ENCODE peak calls at places on chromosome 14, in seven cellular contexts. S is GM12891, U is GM12878, N is SK-N-SH, I is H1, F is K562, A is HepG2. E is an unnamed sample.

GRCh38 chr14:74302160-74302628 is 540 bp downstream of the ABCD4 start:
- DNase-seq in S (peak; percentile 42), U (peak; percentile 25), N (peak; percentile 67), I (no peak), F (peak; percentile 39), A (peak; percentile 58), E (no peak)

GRCh38 chr14:72774894-72775620 is 118.8 kb downstream of the DPF3 start:
- DNase-seq in S (no peak), U (no peak), N (no peak), I (no peak), F (no peak), A (no peak), E (no peak)

GRCh38 chr14:22837059-22837749 is 819 bp downstream of the MMP14 start:
- DNase-seq in S (no peak), U (no peak), N (peak; percentile 62), I (peak; percentile 74), F (peak; percentile 17), A (peak; percentile 68), E (no peak)

GRCh38 chr14:55277972-55278740 is 6.9 kb downstream of the FBXO34 start:
- DNase-seq in S (peak; percentile 14), U (no peak), N (no peak), I (no peak), F (no peak), A (no peak), E (peak; percentile 30)

GRCh38 chr14:71063351-71063750 is 156.1 kb downstream of the PCNX1 start:
- DNase-seq in S (no peak), U (no peak), N (no peak), I (no peak), F (no peak), A (no peak), E (no peak)

GRCh38 chr14:35818346-35819115 is 7.6 kb upstream of the BRMS1L start:
- DNase-seq in S (peak; percentile 14), U (no peak), N (peak; percentile 72), I (no peak), F (peak; percentile 9), A (peak; percentile 86), E (no peak)

GRCh38 chr14:82796081-82796480 is 1262.4 kb upstream of the SEL1L start:
- DNase-seq in S (no peak), U (no peak), N (no peak), I (no peak), F (no peak), A (no peak), E (no peak)

GRCh38 chr14:104284107-104284592 is 145.8 kb downstream of the KIF26A start:
- DNase-seq in S (no peak), U (no peak), N (peak; percentile 24), I (no peak), F (no peak), A (no peak), E (no peak)

GRCh38 chr14:55373784-55374725 is 37.6 kb downstream of the ATG14 start:
- DNase-seq in S (peak; percentile 15), U (peak; percentile 20), N (no peak), I (no peak), F (no peak), A (no peak), E (no peak)

GRCh38 chr14:52443506-52443905 is 108.8 kb downstream of the TXNDC16 start:
- DNase-seq in S (no peak), U (no peak), N (no peak), I (no peak), F (no peak), A (no peak), E (no peak)

GRCh38 chr14:36938678-36939077 is 233.7 kb downstream of the SLC25A21 start:
- DNase-seq in S (no peak), U (no peak), N (no peak), I (no peak), F (no peak), A (no peak), E (no peak)

GRCh38 chr14:23435540-23436326 is at the start of gene MYH7:
- DNase-seq in S (no peak), U (no peak), N (no peak), I (no peak), F (no peak), A (peak; percentile 94), E (no peak)

GRCh38 chr14:36517242-36518030 is 2.6 kb downstream of the NKX2-1 start:
- DNase-seq in S (no peak), U (no peak), N (peak; percentile 19), I (peak; percentile 66), F (no peak), A (no peak), E (no peak)

GRCh38 chr14:25833341-25834121 is 764.3 kb downstream of the NOVA1 start:
- DNase-seq in S (no peak), U (no peak), N (peak; percentile 3), I (peak; percentile 48), F (no peak), A (peak; percentile 46), E (no peak)

GRCh38 chr14:39050389-39050788 is 52.6 kb downstream of the SEC23A start:
- DNase-seq in S (no peak), U (no peak), N (no peak), I (no peak), F (no peak), A (no peak), E (no peak)

GRCh38 chr14:42269234-42269633 is 662.6 kb downstream of the LRFN5 start:
- DNase-seq in S (no peak), U (no peak), N (no peak), I (no peak), F (no peak), A (no peak), E (no peak)
- TF ChIP-seq TAF1 in S (no peak), U (no peak), N (no peak), I (no peak), F (no peak), A (no peak), E (no peak)

DNA sequence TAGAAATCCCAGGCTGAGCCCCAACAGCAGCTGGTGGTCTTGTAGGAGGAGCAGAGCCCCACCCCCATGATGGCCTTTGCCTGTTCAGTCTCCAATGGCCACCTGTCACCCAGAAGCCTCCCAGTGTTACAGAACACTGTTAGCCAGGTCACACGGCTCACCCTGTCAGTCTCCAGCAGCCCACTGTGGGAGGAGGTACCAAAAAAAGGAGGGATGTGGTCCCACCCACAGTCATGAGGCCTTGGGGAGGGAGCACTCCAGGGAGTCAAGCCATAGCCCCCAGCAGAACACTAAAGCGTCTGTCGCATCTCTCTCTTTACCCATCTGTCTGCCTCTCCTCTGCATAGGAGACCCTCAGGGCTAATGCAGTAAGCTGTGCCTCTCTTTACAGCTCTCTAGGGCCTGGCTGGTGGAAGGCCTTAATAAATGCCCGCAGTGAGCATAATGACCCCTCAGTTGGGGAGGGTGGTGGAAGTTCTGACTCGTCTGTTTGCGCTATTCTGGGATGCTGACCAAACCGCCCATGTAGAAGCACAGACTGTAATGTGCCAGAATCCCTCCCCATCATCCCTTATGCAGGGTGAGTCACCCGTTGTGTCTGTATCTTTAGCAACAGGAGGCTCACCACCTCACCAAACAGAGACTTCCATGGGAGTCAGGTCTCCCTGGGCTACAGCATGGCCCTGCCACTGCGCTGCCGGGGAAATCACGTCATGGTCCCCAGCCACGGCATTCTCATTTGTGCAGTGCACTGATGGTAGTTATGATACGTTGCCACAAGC is 14.6 kb downstream of the C14orf132 start:
- DNase-seq in S (no peak), U (no peak), N (peak; percentile 47), I (peak; percentile 35), F (no peak), A (no peak), E (no peak)
- TF ChIP-seq TAF1 in S (no peak), U (no peak), N (no peak), I (no peak), F (no peak), A (no peak), E (no peak)

GRCh38 chr14:91595736-91596135 is 85.6 kb upstream of the PPP4R3A start:
- DNase-seq in S (no peak), U (no peak), N (no peak), I (no peak), F (no peak), A (no peak), E (no peak)
- TF ChIP-seq TAF1 in S (no peak), U (no peak), N (no peak), I (no peak), F (no peak), A (no peak), E (no peak)

GRCh38 chr14:90567991-90568390 is 171.2 kb downstream of the CALM1 start:
- DNase-seq in S (no peak), U (no peak), N (no peak), I (no peak), F (no peak), A (no peak), E (no peak)
- TF ChIP-seq TAF1 in S (no peak), U (no peak), N (no peak), I (no peak), F (no peak), A (no peak), E (no peak)

DNA sequence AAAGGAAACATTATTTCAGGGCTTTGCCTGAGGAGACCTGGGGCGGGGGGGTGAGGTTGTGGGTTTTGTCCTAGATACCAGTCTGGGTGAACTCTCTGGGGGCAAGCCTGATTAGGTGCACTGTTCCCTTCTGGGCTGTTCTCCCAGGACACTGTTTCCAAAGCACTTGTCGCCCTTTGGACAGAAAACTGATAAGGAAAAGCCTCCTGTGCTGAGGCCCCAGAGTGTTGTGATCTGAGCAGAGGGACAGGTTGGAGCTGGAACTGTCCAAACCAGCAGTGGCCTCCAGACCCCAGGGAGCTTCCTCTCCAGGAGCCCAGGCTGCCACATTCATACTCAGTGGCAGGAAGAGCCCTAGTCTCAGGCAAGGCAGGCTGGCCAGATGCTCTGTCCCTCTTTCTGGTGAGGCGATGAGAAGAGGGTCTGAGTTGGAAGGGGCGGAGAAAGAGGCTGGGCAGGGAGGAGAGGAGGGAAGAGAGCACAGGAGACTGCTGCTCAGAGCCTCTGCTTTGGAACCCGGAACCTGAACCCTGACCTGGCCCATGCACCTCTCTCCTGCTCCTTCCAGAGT is 1.9 kb downstream of the GALNT16 start:
- DNase-seq in S (no peak), U (no peak), N (peak; percentile 36), I (peak; percentile 54), F (no peak), A (peak; percentile 69), E (no peak)
- TF ChIP-seq TAF1 in S (no peak), U (no peak), N (no peak), I (no peak), F (no peak), A (no peak), E (no peak)

GRCh38 chr14:68222726-68223125 is 403.1 kb downstream of the RAD51B start:
- DNase-seq in S (no peak), U (no peak), N (no peak), I (no peak), F (no peak), A (no peak), E (no peak)
- TF ChIP-seq TAF1 in S (no peak), U (no peak), N (no peak), I (no peak), F (no peak), A (no peak), E (no peak)